ENCODE peak calls at places on chromosomes 5 and 9, in nine cellular contexts. One of them, this sample, is unnamed.

GRCh38 chr5:133425764-133426738 is 186.3 kb downstream of the FSTL4 start:
- DNase-seq in adrenal gland: no peak
- DNase-seq in epithelial cell of esophagus: no peak
- DNase-seq in Peyer's patch: no peak
- DNase-seq in PC-9: no peak
- DNase-seq in fibroblast of villous mesenchyme: no peak
- DNase-seq in kidney: no peak
- DNase-seq in mammary epithelial cell: no peak
- DNase-seq in AG09309: no peak
- DNase-seq in this sample: no peak

GRCh38 chr9:134963546-134963945 is 45.8 kb upstream of the FCN1 start:
- DNase-seq in adrenal gland: no peak
- DNase-seq in epithelial cell of esophagus: no peak
- DNase-seq in Peyer's patch: peak
- DNase-seq in PC-9: no peak
- DNase-seq in fibroblast of villous mesenchyme: no peak
- DNase-seq in kidney: no peak
- DNase-seq in mammary epithelial cell: no peak
- DNase-seq in AG09309: no peak
- DNase-seq in this sample: peak

GRCh38 chr5:139744471-139745120 is 51.0 kb upstream of the PSD2 start:
- DNase-seq in adrenal gland: no peak
- DNase-seq in epithelial cell of esophagus: no peak
- DNase-seq in Peyer's patch: peak
- DNase-seq in PC-9: no peak
- DNase-seq in fibroblast of villous mesenchyme: no peak
- DNase-seq in kidney: no peak
- DNase-seq in mammary epithelial cell: no peak
- DNase-seq in AG09309: no peak
- DNase-seq in this sample: no peak

GRCh38 chr5:65032250-65032649 is 263.5 kb downstream of the CWC27 start:
- DNase-seq in adrenal gland: no peak
- DNase-seq in epithelial cell of esophagus: peak
- DNase-seq in Peyer's patch: no peak
- DNase-seq in PC-9: no peak
- DNase-seq in fibroblast of villous mesenchyme: peak
- DNase-seq in kidney: no peak
- DNase-seq in mammary epithelial cell: no peak
- DNase-seq in AG09309: peak
- DNase-seq in this sample: no peak

GRCh38 chr5:73280821-73281746 is 108.1 kb downstream of the TMEM174 start:
- DNase-seq in adrenal gland: peak
- DNase-seq in epithelial cell of esophagus: peak
- DNase-seq in Peyer's patch: no peak
- DNase-seq in PC-9: peak
- DNase-seq in fibroblast of villous mesenchyme: peak
- DNase-seq in kidney: peak
- DNase-seq in mammary epithelial cell: peak
- DNase-seq in AG09309: no peak
- DNase-seq in this sample: peak

GRCh38 chr5:9233712-9234111 is 312.2 kb downstream of the SEMA5A start:
- DNase-seq in adrenal gland: no peak
- DNase-seq in epithelial cell of esophagus: no peak
- DNase-seq in Peyer's patch: no peak
- DNase-seq in PC-9: no peak
- DNase-seq in fibroblast of villous mesenchyme: peak
- DNase-seq in kidney: no peak
- DNase-seq in mammary epithelial cell: no peak
- DNase-seq in AG09309: no peak
- DNase-seq in this sample: no peak

GRCh38 chr9:96122756-96123155 is 179.2 kb downstream of the HSD17B3 start:
- DNase-seq in adrenal gland: no peak
- DNase-seq in epithelial cell of esophagus: no peak
- DNase-seq in Peyer's patch: no peak
- DNase-seq in PC-9: no peak
- DNase-seq in fibroblast of villous mesenchyme: peak
- DNase-seq in kidney: no peak
- DNase-seq in mammary epithelial cell: no peak
- DNase-seq in AG09309: no peak
- DNase-seq in this sample: no peak

GRCh38 chr5:110965773-110966581 is 105.5 kb upstream of the TSLP start:
- DNase-seq in adrenal gland: no peak
- DNase-seq in epithelial cell of esophagus: peak
- DNase-seq in Peyer's patch: no peak
- DNase-seq in PC-9: no peak
- DNase-seq in fibroblast of villous mesenchyme: peak
- DNase-seq in kidney: no peak
- DNase-seq in mammary epithelial cell: peak
- DNase-seq in AG09309: peak
- DNase-seq in this sample: no peak

GRCh38 chr5:176856746-176857145 is 42.4 kb downstream of the HK3 start:
- DNase-seq in adrenal gland: no peak
- DNase-seq in epithelial cell of esophagus: no peak
- DNase-seq in Peyer's patch: no peak
- DNase-seq in PC-9: no peak
- DNase-seq in fibroblast of villous mesenchyme: no peak
- DNase-seq in kidney: no peak
- DNase-seq in mammary epithelial cell: no peak
- DNase-seq in AG09309: no peak
- DNase-seq in this sample: no peak

GRCh38 chr5:111859031-111859430 is 102.0 kb upstream of the NREP start:
- DNase-seq in adrenal gland: no peak
- DNase-seq in epithelial cell of esophagus: no peak
- DNase-seq in Peyer's patch: no peak
- DNase-seq in PC-9: no peak
- DNase-seq in fibroblast of villous mesenchyme: no peak
- DNase-seq in kidney: no peak
- DNase-seq in mammary epithelial cell: no peak
- DNase-seq in AG09309: no peak
- DNase-seq in this sample: no peak

GRCh38 chr5:175861337-175862130 is 9.8 kb upstream of the CPLX2 start:
- DNase-seq in adrenal gland: peak
- DNase-seq in epithelial cell of esophagus: no peak
- DNase-seq in Peyer's patch: no peak
- DNase-seq in PC-9: no peak
- DNase-seq in fibroblast of villous mesenchyme: no peak
- DNase-seq in kidney: no peak
- DNase-seq in mammary epithelial cell: no peak
- DNase-seq in AG09309: no peak
- DNase-seq in this sample: no peak

GRCh38 chr5:64269164-64269563 is 103.5 kb downstream of the RNF180 start:
- DNase-seq in adrenal gland: no peak
- DNase-seq in epithelial cell of esophagus: no peak
- DNase-seq in Peyer's patch: no peak
- DNase-seq in PC-9: no peak
- DNase-seq in fibroblast of villous mesenchyme: no peak
- DNase-seq in kidney: no peak
- DNase-seq in mammary epithelial cell: no peak
- DNase-seq in AG09309: no peak
- DNase-seq in this sample: no peak

GRCh38 chr5:135027699-135028615 is 6.1 kb downstream of the PITX1 start:
- DNase-seq in adrenal gland: no peak
- DNase-seq in epithelial cell of esophagus: no peak
- DNase-seq in Peyer's patch: no peak
- DNase-seq in PC-9: no peak
- DNase-seq in fibroblast of villous mesenchyme: peak
- DNase-seq in kidney: peak
- DNase-seq in mammary epithelial cell: no peak
- DNase-seq in AG09309: no peak
- DNase-seq in this sample: no peak

GRCh38 chr9:20526500-20527319 is 95.6 kb downstream of the MLLT3 start:
- DNase-seq in adrenal gland: no peak
- DNase-seq in epithelial cell of esophagus: peak
- DNase-seq in Peyer's patch: no peak
- DNase-seq in PC-9: no peak
- DNase-seq in fibroblast of villous mesenchyme: no peak
- DNase-seq in kidney: no peak
- DNase-seq in mammary epithelial cell: no peak
- DNase-seq in AG09309: no peak
- DNase-seq in this sample: no peak

GRCh38 chr5:9766581-9766980 is 136.4 kb upstream of the TAS2R1 start:
- DNase-seq in adrenal gland: no peak
- DNase-seq in epithelial cell of esophagus: peak
- DNase-seq in Peyer's patch: no peak
- DNase-seq in PC-9: no peak
- DNase-seq in fibroblast of villous mesenchyme: no peak
- DNase-seq in kidney: no peak
- DNase-seq in mammary epithelial cell: peak
- DNase-seq in AG09309: no peak
- DNase-seq in this sample: no peak

GRCh38 chr5:109812698-109813097 is 123.0 kb downstream of the MAN2A1 start:
- DNase-seq in adrenal gland: no peak
- DNase-seq in epithelial cell of esophagus: no peak
- DNase-seq in Peyer's patch: no peak
- DNase-seq in PC-9: no peak
- DNase-seq in fibroblast of villous mesenchyme: no peak
- DNase-seq in kidney: no peak
- DNase-seq in mammary epithelial cell: no peak
- DNase-seq in AG09309: no peak
- DNase-seq in this sample: no peak

GRCh38 chr5:32589431-32589830 is 4.1 kb downstream of the SUB1 start:
- DNase-seq in adrenal gland: no peak
- DNase-seq in epithelial cell of esophagus: no peak
- DNase-seq in Peyer's patch: no peak
- DNase-seq in PC-9: no peak
- DNase-seq in fibroblast of villous mesenchyme: no peak
- DNase-seq in kidney: no peak
- DNase-seq in mammary epithelial cell: no peak
- DNase-seq in AG09309: no peak
- DNase-seq in this sample: no peak
- H3K4me3 ChIP-seq in adrenal gland: no peak
- H3K4me3 ChIP-seq in epithelial cell of esophagus: no peak
- H3K4me3 ChIP-seq in Peyer's patch: no peak
- H3K4me3 ChIP-seq in PC-9: no peak
- H3K4me3 ChIP-seq in fibroblast of villous mesenchyme: no peak
- H3K4me3 ChIP-seq in kidney: no peak
- H3K4me3 ChIP-seq in mammary epithelial cell: no peak
- H3K4me3 ChIP-seq in AG09309: no peak
- H3K4me3 ChIP-seq in this sample: no peak

DNA sequence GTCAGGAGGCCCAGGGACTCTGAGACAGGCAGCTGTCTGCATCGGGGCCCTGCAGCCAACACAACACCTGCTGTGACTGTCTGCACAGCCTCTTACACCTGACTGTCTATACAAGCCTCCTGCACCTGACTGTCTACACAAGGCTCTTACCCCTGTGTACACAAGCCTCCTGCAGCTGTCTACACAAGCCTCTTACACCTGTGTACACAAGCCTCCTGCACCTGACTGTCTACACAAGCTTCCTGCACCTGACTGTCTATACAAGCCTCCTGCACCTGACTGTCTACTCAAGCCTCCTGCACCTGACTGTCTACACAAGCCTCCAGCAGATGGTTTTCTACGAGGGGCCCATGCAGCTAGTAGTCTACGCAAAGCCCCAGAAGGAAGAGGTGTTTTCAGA is 18.6 kb downstream of the IRX2 start:
- DNase-seq in adrenal gland: no peak
- DNase-seq in epithelial cell of esophagus: no peak
- DNase-seq in Peyer's patch: no peak
- DNase-seq in PC-9: no peak
- DNase-seq in fibroblast of villous mesenchyme: no peak
- DNase-seq in kidney: no peak
- DNase-seq in mammary epithelial cell: no peak
- DNase-seq in AG09309: no peak
- DNase-seq in this sample: no peak
- TF ChIP-seq CTCF in adrenal gland: no peak
- TF ChIP-seq CTCF in epithelial cell of esophagus: no peak
- TF ChIP-seq CTCF in Peyer's patch: no peak
- TF ChIP-seq CTCF in PC-9: no peak
- TF ChIP-seq CTCF in fibroblast of villous mesenchyme: no peak
- TF ChIP-seq CTCF in kidney: no peak
- TF ChIP-seq CTCF in mammary epithelial cell: no peak
- TF ChIP-seq CTCF in AG09309: no peak
- TF ChIP-seq CTCF in this sample: no peak

DNA sequence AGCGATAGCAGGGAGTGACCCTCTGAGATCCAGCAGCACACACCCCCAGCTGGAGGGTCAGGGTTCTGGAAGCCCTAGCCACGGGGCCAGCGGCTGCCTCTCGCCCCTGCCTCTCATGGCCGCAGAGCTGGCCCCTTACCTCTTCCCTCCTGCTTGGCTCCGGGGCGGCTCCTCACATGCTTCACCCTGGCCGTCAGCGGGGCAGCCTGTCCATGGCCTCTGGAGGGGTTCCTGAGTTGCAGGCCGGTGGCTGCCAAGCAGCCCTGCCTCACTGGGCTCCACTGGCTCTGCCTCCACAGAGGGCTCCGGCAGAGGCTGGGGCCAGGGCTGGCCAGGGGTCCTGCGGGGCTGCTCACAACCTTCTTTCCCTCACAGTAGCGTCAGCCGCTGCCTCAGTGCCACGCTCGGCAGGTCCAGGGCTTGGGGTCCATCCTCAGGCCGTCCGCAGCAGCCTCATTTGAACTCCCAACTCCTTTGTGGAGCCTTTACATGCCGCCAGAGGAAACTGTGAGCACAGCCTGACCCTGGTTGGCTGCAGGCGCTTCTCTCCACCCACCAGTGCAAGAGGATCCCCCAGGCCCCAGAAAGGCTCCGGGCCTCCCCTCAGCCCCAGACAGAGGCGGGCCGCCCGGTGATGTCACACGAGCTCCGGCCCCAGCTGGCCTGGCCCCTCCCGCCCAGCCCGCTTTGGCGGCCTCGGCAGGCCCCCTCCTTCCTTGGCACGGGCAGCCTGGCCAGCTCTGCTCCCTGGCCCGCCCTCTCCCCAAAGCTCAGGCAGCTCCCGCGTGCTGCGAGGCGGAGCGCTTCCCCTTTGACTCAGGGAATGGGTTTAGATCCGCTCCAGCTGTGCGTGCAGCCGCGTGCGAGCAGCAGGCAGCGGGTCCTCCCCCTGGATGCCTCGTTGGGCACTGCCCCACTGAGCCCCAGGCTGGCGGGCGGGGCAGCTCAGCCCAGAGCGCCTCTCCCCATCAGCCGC is at the start of gene ANGPTL2:
- DNase-seq in adrenal gland: peak
- DNase-seq in epithelial cell of esophagus: peak
- DNase-seq in Peyer's patch: peak
- DNase-seq in PC-9: peak
- DNase-seq in fibroblast of villous mesenchyme: peak
- DNase-seq in kidney: peak
- DNase-seq in mammary epithelial cell: peak
- DNase-seq in AG09309: peak
- DNase-seq in this sample: peak
- H3K4me3 ChIP-seq in adrenal gland: no peak
- H3K4me3 ChIP-seq in epithelial cell of esophagus: no peak
- H3K4me3 ChIP-seq in Peyer's patch: peak
- H3K4me3 ChIP-seq in PC-9: no peak
- H3K4me3 ChIP-seq in fibroblast of villous mesenchyme: peak
- H3K4me3 ChIP-seq in kidney: peak
- H3K4me3 ChIP-seq in mammary epithelial cell: no peak
- H3K4me3 ChIP-seq in AG09309: peak
- H3K4me3 ChIP-seq in this sample: peak

DNA sequence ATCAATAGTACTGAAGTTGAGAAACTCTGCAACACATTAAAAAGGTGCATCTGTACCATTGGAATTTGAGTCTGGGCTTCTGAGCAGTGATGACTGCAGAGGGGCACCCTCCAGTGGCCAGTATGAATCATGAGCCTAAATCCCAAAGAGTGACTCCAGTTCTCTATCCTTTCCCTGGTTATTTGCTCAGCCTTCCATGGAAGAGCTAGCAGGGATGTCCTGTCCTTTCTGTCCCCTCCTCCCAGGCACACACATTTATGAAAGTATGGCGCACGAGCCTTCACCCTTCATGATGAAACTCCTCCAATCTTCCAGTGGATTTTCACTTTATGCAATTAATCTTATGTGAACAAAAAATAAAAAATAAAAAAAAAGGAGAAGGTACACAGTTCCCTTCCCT is 81.0 kb downstream of the ESM1 start:
- DNase-seq in adrenal gland: no peak
- DNase-seq in epithelial cell of esophagus: peak
- DNase-seq in Peyer's patch: no peak
- DNase-seq in PC-9: peak
- DNase-seq in fibroblast of villous mesenchyme: peak
- DNase-seq in kidney: no peak
- DNase-seq in mammary epithelial cell: peak
- DNase-seq in AG09309: peak
- DNase-seq in this sample: no peak
- TF ChIP-seq CTCF in adrenal gland: no peak
- TF ChIP-seq CTCF in epithelial cell of esophagus: peak
- TF ChIP-seq CTCF in Peyer's patch: no peak
- TF ChIP-seq CTCF in PC-9: peak
- TF ChIP-seq CTCF in fibroblast of villous mesenchyme: peak
- TF ChIP-seq CTCF in kidney: peak
- TF ChIP-seq CTCF in mammary epithelial cell: peak
- TF ChIP-seq CTCF in AG09309: peak
- TF ChIP-seq CTCF in this sample: no peak

This sample was measured in mucosa of descending colon.